ENCODE peak calls at places on chromosomes 11 and 22, in five cellular contexts. One of them, this sample, is unnamed.

GRCh38 chr11:17991799-17992433 is 20.9 kb downstream of the SERGEF start:
- DNase-seq in H1: no peak
- DNase-seq in SK-N-SH: peak
- DNase-seq in K562: peak
- DNase-seq in GM12878: no peak
- DNase-seq in this sample: peak

GRCh38 chr11:122037911-122038310 is 78.1 kb downstream of the BLID start:
- DNase-seq in SK-N-SH: no peak
- DNase-seq in GM12878: no peak
- DNase-seq in H1: no peak
- DNase-seq in K562: no peak
- DNase-seq in this sample: no peak

GRCh38 chr11:123438191-123438627 is 8.1 kb downstream of the GRAMD1B start:
- DNase-seq in H1: no peak
- DNase-seq in SK-N-SH: no peak
- DNase-seq in K562: no peak
- DNase-seq in GM12878: no peak
- DNase-seq in this sample: no peak

GRCh38 chr11:111362887-111363411 is 16.1 kb downstream of the POU2AF1 start:
- DNase-seq in K562: no peak
- DNase-seq in SK-N-SH: no peak
- DNase-seq in H1: no peak
- DNase-seq in GM12878: no peak
- DNase-seq in this sample: no peak

GRCh38 chr11:10225553-10225952 is 68.5 kb downstream of the SBF2 start:
- DNase-seq in GM12878: no peak
- DNase-seq in K562: no peak
- DNase-seq in SK-N-SH: no peak
- DNase-seq in H1: no peak
- DNase-seq in this sample: no peak

GRCh38 chr11:83725718-83726117 is 439.6 kb upstream of the CCDC90B start:
- DNase-seq in SK-N-SH: no peak
- DNase-seq in H1: no peak
- DNase-seq in GM12878: peak
- DNase-seq in K562: no peak
- DNase-seq in this sample: no peak

GRCh38 chr11:14435717-14436116 is 63.9 kb downstream of the COPB1 start:
- DNase-seq in GM12878: no peak
- DNase-seq in K562: no peak
- DNase-seq in SK-N-SH: no peak
- DNase-seq in H1: no peak
- DNase-seq in this sample: no peak

GRCh38 chr11:59753650-59754493 is 1.3 kb upstream of the STX3 start:
- DNase-seq in GM12878: peak
- DNase-seq in K562: peak
- DNase-seq in H1: peak
- DNase-seq in SK-N-SH: peak
- DNase-seq in this sample: peak

GRCh38 chr11:73196576-73196975 is 21.5 kb upstream of the P2RY2 start:
- DNase-seq in SK-N-SH: no peak
- DNase-seq in H1: no peak
- DNase-seq in GM12878: no peak
- DNase-seq in K562: no peak
- DNase-seq in this sample: no peak

GRCh38 chr11:32434387-32435151 is 770 bp downstream of the WT1 start:
- DNase-seq in GM12878: no peak
- DNase-seq in H1: peak
- DNase-seq in K562: peak
- DNase-seq in SK-N-SH: peak
- DNase-seq in this sample: no peak

GRCh38 chr22:41513391-41513790 is 30.9 kb downstream of the POLR3H start:
- DNase-seq in SK-N-SH: no peak
- DNase-seq in GM12878: no peak
- DNase-seq in H1: no peak
- DNase-seq in K562: no peak
- DNase-seq in this sample: no peak

GRCh38 chr11:77400775-77401469 is 73.0 kb downstream of the PAK1 start:
- DNase-seq in SK-N-SH: no peak
- DNase-seq in K562: no peak
- DNase-seq in H1: no peak
- DNase-seq in GM12878: no peak
- DNase-seq in this sample: no peak

GRCh38 chr11:62391642-62392425 is 27.0 kb upstream of the SCGB1A1 start:
- DNase-seq in GM12878: no peak
- DNase-seq in K562: peak
- DNase-seq in SK-N-SH: no peak
- DNase-seq in H1: no peak
- DNase-seq in this sample: no peak

GRCh38 chr11:2830030-2830812 is 55.4 kb downstream of the CDKN1C start:
- DNase-seq in GM12878: no peak
- DNase-seq in H1: no peak
- DNase-seq in K562: no peak
- DNase-seq in SK-N-SH: no peak
- DNase-seq in this sample: no peak

GRCh38 chr11:28649922-28650321 is 541.7 kb downstream of the METTL15 start:
- DNase-seq in SK-N-SH: no peak
- DNase-seq in H1: no peak
- DNase-seq in GM12878: no peak
- DNase-seq in K562: no peak
- DNase-seq in this sample: no peak

GRCh38 chr11:72744474-72744873 is 7.7 kb downstream of the ARAP1 start:
- DNase-seq in H1: no peak
- DNase-seq in K562: no peak
- DNase-seq in GM12878: no peak
- DNase-seq in SK-N-SH: no peak
- DNase-seq in this sample: no peak

GRCh38 chr11:32297629-32298028 is 137.7 kb downstream of the WT1 start:
- DNase-seq in H1: no peak
- DNase-seq in SK-N-SH: peak
- DNase-seq in GM12878: no peak
- DNase-seq in K562: peak
- DNase-seq in this sample: no peak

GRCh38 chr11:84993386-84993785 is 633.8 kb downstream of the DLG2 start:
- DNase-seq in K562: no peak
- DNase-seq in SK-N-SH: no peak
- DNase-seq in GM12878: no peak
- DNase-seq in H1: peak
- DNase-seq in this sample: no peak

GRCh38 chr22:24421428-24421931 is 5.9 kb upstream of the ADORA2A start:
- DNase-seq in SK-N-SH: peak
- DNase-seq in K562: peak
- DNase-seq in H1: peak
- DNase-seq in GM12878: no peak
- DNase-seq in this sample: peak

GRCh38 chr22:33565580-33565995 is 354.7 kb downstream of the LARGE1 start:
- DNase-seq in GM12878: no peak
- DNase-seq in K562: no peak
- DNase-seq in SK-N-SH: no peak
- DNase-seq in H1: no peak
- DNase-seq in this sample: peak

GRCh38 chr11:125057370-125058060 is 5.6 kb upstream of the SLC37A2 start:
- DNase-seq in H1: no peak
- DNase-seq in K562: no peak
- DNase-seq in SK-N-SH: no peak
- DNase-seq in GM12878: no peak
- DNase-seq in this sample: no peak

DNA sequence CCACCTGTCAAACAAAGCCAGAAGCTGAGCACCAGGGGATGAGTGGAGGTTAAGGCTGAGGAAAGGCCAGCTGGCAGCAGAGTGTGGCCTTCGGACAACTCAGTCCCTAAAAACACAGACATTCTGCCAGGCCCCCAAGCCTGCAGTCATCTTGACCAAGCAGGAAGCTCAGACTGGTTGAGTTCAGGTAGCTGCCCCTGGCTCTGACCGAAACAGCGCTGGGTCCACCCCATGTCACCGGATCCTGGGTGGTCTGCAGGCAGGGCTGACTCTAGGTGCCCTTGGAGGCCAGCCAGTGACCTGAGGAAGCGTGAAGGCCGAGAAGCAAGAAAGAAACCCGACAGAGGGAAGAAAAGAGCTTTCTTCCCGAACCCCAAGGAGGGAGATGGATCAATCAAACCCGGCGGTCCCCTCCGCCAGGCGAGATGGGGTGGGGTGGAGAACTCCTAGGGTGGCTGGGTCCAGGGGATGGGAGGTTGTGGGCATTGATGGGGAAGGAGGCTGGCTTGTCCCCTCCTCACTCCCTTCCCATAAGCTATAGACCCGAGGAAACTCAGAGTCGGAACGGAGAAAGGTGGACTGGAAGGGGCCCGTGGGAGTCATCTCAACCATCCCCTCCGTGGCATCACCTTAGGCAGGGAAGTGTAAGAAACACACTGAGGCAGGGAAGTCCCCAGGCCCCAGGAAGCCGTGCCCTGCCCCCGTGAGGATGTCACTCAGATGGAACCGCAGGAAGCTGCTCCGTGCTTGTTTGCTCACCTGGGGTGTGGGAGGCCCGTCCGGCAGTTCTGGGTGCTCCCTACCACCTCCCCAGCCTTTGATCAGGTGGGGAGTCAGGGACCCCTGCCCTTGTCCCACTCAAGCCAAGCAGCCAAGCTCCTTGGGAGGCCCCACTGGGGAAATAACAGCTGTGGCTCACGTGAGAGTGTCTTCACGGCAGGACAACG is 11.7 kb downstream of the CXCR5 start:
- DNase-seq in K562: no peak
- DNase-seq in SK-N-SH: no peak
- DNase-seq in GM12878: peak
- DNase-seq in H1: no peak
- DNase-seq in this sample: peak
- TF ChIP-seq POLR2AphosphoS5 in K562: no peak
- TF ChIP-seq POLR2AphosphoS5 in SK-N-SH: peak
- TF ChIP-seq POLR2AphosphoS5 in GM12878: no peak
- TF ChIP-seq POLR2AphosphoS5 in H1: peak
- TF ChIP-seq POLR2AphosphoS5 in this sample: no peak

GRCh38 chr11:69949327-69949726 is 128.8 kb upstream of the ANO1 start:
- DNase-seq in SK-N-SH: no peak
- DNase-seq in K562: peak
- DNase-seq in H1: no peak
- DNase-seq in GM12878: no peak
- DNase-seq in this sample: no peak
- TF ChIP-seq TAF1 in SK-N-SH: no peak
- TF ChIP-seq TAF1 in K562: no peak
- TF ChIP-seq TAF1 in H1: no peak
- TF ChIP-seq TAF1 in GM12878: no peak
- TF ChIP-seq TAF1 in this sample: no peak

DNA sequence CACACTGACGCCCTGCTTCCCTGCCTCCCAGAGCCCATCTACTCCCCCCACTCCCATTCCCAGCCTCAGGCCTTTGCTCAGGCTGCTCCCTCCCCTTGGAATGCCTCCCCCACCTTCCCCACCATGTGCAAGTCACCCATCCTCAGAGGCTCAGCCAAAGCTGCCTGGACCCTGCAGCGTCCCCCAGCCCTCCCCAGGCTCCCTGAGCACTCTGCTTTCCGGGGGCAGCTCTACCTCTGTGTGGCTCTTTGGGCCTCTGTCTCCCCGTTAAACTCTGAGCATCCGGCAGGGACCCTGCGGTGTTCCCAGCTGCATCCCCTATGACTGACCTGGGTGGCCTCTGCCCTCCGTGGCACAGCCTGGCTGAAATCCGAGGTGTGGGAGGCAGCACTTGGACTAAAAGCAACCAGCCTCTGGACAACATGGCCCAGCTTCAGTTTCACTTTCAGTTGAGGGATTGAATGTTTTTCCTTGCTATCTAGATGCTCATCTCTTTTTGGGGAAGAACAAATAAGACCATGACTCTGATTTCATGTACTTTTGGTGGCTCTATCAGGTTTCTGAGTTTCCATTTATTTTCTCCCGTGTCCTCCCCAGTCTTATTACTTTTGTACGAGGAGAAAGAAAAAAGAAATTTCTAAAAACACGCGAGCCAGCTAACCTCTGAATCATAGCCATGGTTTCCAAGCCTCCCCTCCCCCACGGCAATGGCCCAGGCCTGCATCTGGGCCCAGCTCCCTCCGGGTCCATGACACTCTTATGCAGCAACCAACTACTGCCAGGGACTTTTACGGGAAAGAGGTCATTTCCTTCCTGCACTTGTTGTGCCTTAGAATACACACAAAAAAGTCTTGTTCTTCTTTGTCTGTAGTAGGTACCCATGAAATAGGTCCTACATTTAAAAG is 3.8 kb downstream of the APOL3 start:
- DNase-seq in H1: no peak
- DNase-seq in GM12878: no peak
- DNase-seq in SK-N-SH: no peak
- DNase-seq in K562: peak
- DNase-seq in this sample: peak
- TF ChIP-seq POLR2AphosphoS5 in H1: no peak
- TF ChIP-seq POLR2AphosphoS5 in GM12878: no peak
- TF ChIP-seq POLR2AphosphoS5 in SK-N-SH: no peak
- TF ChIP-seq POLR2AphosphoS5 in K562: no peak
- TF ChIP-seq POLR2AphosphoS5 in this sample: peak

GRCh38 chr11:63907808-63908530 is 9.0 kb downstream of the RCOR2 start:
- DNase-seq in GM12878: no peak
- DNase-seq in SK-N-SH: no peak
- DNase-seq in K562: no peak
- DNase-seq in H1: peak
- DNase-seq in this sample: no peak

GRCh38 chr11:63910605-63911195 is 6.3 kb downstream of the RCOR2 start:
- DNase-seq in SK-N-SH: peak
- DNase-seq in H1: no peak
- DNase-seq in GM12878: no peak
- DNase-seq in K562: no peak
- DNase-seq in this sample: no peak

GRCh38 chr11:63911440-63911839 is 5.5 kb downstream of the RCOR2 start:
- DNase-seq in H1: no peak
- DNase-seq in K562: no peak
- DNase-seq in SK-N-SH: no peak
- DNase-seq in GM12878: no peak
- DNase-seq in this sample: no peak

GRCh38 chr11:63908631-63909491 is 8.1 kb downstream of the RCOR2 start:
- DNase-seq in SK-N-SH: no peak
- DNase-seq in GM12878: no peak
- DNase-seq in K562: no peak
- DNase-seq in H1: no peak
- DNase-seq in this sample: no peak

DNA sequence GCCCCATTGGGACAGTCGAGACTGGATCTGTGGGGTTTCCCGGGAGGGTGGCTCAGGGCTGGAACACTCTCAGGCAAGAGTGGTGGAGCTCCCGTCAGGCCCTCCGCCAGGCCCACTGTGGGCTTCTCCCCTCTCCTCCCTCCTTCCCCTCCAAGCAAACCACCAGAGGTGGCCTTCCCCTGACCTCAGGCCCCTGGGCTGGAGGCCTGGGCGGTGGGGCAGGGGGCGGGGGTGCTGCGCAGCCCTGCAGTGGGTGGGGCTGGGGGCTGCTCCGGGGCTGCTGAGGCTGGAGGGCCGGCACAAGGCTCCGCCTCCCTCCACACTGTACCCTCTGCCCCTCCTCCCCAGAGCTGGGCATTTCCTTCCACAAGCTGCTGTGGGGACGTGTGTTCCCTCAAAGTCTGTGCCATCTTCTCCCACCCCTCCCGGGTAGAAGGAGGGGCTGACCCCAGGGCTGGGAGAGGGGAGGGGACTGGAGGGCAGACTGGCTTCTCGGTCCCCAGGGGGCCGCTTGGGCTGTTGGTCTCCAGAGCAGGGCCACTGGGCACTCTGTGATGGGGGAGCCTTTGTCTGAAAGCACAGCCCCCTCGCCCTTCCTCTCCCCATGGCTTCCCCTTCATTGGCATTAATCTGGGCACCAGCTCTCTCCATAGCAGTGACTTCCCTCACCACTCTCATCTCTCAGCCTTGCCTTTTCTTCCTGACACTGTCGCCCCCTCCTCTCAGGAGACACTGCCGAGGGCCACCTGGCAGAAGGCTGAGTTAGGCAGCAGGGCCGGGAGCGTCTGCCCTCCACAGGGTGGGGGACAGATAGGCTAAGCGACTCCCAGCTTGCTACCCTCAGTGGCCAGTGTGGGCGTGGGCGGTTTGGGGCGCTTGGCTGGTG is 7.1 kb downstream of the RCOR2 start:
- DNase-seq in K562: no peak
- DNase-seq in SK-N-SH: peak
- DNase-seq in H1: peak
- DNase-seq in GM12878: no peak
- DNase-seq in this sample: no peak
- TF ChIP-seq TAF1 in K562: no peak
- TF ChIP-seq TAF1 in SK-N-SH: no peak
- TF ChIP-seq TAF1 in H1: peak
- TF ChIP-seq TAF1 in GM12878: no peak
- TF ChIP-seq TAF1 in this sample: no peak